ENCODE peak calls at places on chromosomes 4 and X, in eight cellular contexts. A is uterus; J is BJ; P is HCT116; C is CD8-positive, alpha-beta T cell; V is astrocyte; Z is heart left ventricle; K is breast epithelium. H is an unnamed sample. For H3K36me3, the result is how much of the 10 kb centered on the place peaks cover.

GRCh38 chr4:141019772-141020171 is 113.5 kb downstream of the RNF150 start:
- DNase-seq in V (no peak), C (no peak), P (no peak), J (no peak), A (no peak), Z (no peak), K (no peak), H (no peak)

GRCh38 chrX:110050885-110051284 is 48.0 kb downstream of the TMEM164 start:
- DNase-seq in V (no peak), P (no peak), K (no peak), A (no peak), C (no peak), J (no peak), Z (no peak), H (no peak)

GRCh38 chrX:136039968-136040367 is 54.7 kb downstream of the SLC9A6 start:
- DNase-seq in V (peak), P (no peak), Z (no peak), J (no peak), C (no peak), A (no peak), K (no peak), H (no peak)

GRCh38 chrX:119236599-119237525 is 777 bp downstream of the PGRMC1 start:
- DNase-seq in A (peak), V (peak), Z (no peak), J (no peak), K (no peak), C (no peak), P (no peak), H (peak)

GRCh38 chrX:107713205-107714195 is 62.1 kb downstream of the TSC22D3 start:
- DNase-seq in A (no peak), P (no peak), K (no peak), Z (no peak), C (no peak), J (no peak), V (no peak), H (no peak)

GRCh38 chrX:18674788-18675735 is 3.2 kb upstream of the RS1 start:
- DNase-seq in J (peak), A (peak), K (peak), V (peak), C (peak), Z (peak), P (peak), H (peak)

GRCh38 chrX:103175944-103176753 is 38.8 kb upstream of the BEX4 start:
- DNase-seq in J (no peak), V (peak), Z (no peak), A (peak), C (peak), P (no peak), K (peak), H (peak)

GRCh38 chr4:142983111-142983510 is 137.0 kb upstream of the INPP4B start:
- DNase-seq in P (no peak), J (no peak), V (no peak), Z (no peak), A (no peak), C (no peak), K (no peak), H (no peak)

GRCh38 chr4:174213734-174214101 is 69.7 kb downstream of the FBXO8 start:
- DNase-seq in J (no peak), P (no peak), C (no peak), A (no peak), K (no peak), V (no peak), Z (no peak), H (no peak)

GRCh38 chrX:9992061-9992460 is 24.9 kb downstream of the CLDN34 start:
- DNase-seq in Z (no peak), J (no peak), C (no peak), V (no peak), K (no peak), P (no peak), A (no peak), H (no peak)

GRCh38 chr4:140256335-140256734 is 102.4 kb upstream of the MAML3 start:
- DNase-seq in V (peak), K (no peak), Z (peak), C (no peak), J (no peak), P (no peak), A (no peak), H (no peak)

GRCh38 chr4:14410469-14410868 is 591.8 kb upstream of the CPEB2 start:
- DNase-seq in A (no peak), Z (no peak), C (no peak), J (no peak), V (no peak), P (no peak), K (no peak), H (no peak)

GRCh38 chr4:41718907-41719306 is 29.6 kb downstream of the PHOX2B start:
- DNase-seq in A (no peak), J (no peak), Z (no peak), C (no peak), K (no peak), V (peak), P (no peak), H (no peak)

GRCh38 chr4:177204126-177204525 is 105.5 kb upstream of the NEIL3 start:
- DNase-seq in A (no peak), P (no peak), K (no peak), C (no peak), V (no peak), J (no peak), Z (no peak), H (no peak)

GRCh38 chrX:151641564-151641963 is 53.7 kb upstream of the PRRG3 start:
- DNase-seq in P (no peak), Z (no peak), K (no peak), J (no peak), A (no peak), C (no peak), V (no peak), H (no peak)

GRCh38 chr4:152983221-152983620 is 47.1 kb downstream of the FHDC1 start:
- DNase-seq in Z (no peak), J (no peak), K (no peak), C (no peak), P (no peak), A (no peak), V (peak), H (no peak)

GRCh38 chr4:16007471-16008095 is 44.6 kb upstream of the FGFBP2 start:
- DNase-seq in Z (no peak), J (no peak), C (no peak), K (no peak), A (no peak), P (no peak), V (no peak), H (no peak)

GRCh38 chr4:85005865-85006377 is 39.4 kb upstream of the WDFY3 start:
- DNase-seq in K (no peak), Z (no peak), A (no peak), P (no peak), C (no peak), V (peak), J (peak), H (no peak)

GRCh38 chr4:54661686-54662085 is 3.9 kb downstream of the KIT start:
- DNase-seq in C (no peak), P (no peak), A (no peak), Z (no peak), J (peak), K (no peak), V (peak), H (no peak)

GRCh38 chr4:15882675-15883086 is 55.9 kb downstream of the FGFBP1 start:
- DNase-seq in J (peak), V (peak), A (peak), C (peak), K (no peak), Z (peak), P (peak), H (no peak)

GRCh38 chrX:23344208-23344903 is 9.7 kb downstream of the PTCHD1 start:
- DNase-seq in V (no peak), Z (no peak), A (no peak), P (no peak), J (no peak), C (no peak), K (no peak), H (no peak)

GRCh38 chr4:72112514-72113156 is 80.8 kb downstream of the NPFFR2 start:
- DNase-seq in J (no peak), A (no peak), V (peak), K (no peak), P (peak), Z (no peak), C (no peak), H (no peak)

GRCh38 chr4:13881880-13882279 is 254.4 kb upstream of the BOD1L1 start:
- DNase-seq in Z (no peak), J (no peak), C (no peak), K (no peak), P (no peak), A (no peak), V (no peak), H (no peak)

GRCh38 chr4:152399246-152399645 is 136.6 kb downstream of the FBXW7 start:
- DNase-seq in J (no peak), A (no peak), P (no peak), C (no peak), V (no peak), Z (no peak), K (no peak), H (no peak)

GRCh38 chr4:67571975-67572374 is 13.4 kb downstream of the STAP1 start:
- DNase-seq in C (no peak), Z (no peak), K (no peak), J (no peak), V (no peak), P (no peak), A (no peak), H (no peak)

DNA sequence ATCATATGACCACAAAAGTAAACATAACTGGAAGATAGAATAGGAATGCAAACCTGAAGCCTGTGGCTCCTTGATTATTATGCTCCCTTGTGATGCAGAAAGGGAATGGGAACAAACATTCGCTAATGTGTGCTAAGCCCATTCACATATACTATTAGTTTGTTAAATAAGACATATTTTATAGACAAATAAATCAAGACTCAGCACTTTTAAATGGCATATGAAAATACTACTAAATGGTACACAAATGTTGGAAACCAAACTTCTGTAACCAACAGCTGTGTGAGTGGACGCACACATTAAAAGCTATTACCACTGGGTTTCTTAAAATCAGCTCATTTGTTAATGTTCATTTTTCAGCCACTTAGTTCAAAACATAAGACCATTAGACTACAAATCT is 96.0 kb downstream of the CBR4 start:
- DNase-seq in J (no peak), A (no peak), C (no peak), P (no peak), Z (no peak), V (no peak), K (no peak), H (no peak)
- H3K36me3 ChIP-seq in J (under half), A (under half), C (under half), P (under half), Z (half or more), V (half or more), K (under half), H (under half)

DNA sequence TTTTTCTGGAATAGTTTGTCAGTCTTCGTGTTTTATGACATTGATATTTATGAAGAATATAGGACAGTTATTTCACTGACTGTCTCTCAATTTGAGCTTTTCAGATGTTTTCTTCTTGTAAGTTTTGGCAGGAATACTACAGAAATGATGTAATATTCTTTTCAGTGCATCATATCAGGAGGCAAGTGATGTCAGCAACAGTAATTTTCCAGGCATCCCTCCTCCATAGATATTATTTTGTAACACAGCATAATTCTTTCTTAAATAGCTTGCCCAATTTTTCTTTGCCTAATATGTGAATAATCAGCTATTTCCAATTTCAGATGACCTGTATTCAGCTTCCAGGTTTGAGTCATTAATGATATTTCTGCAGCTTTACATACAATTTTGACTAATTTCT is 211.1 kb downstream of the ADGRL3 start:
- DNase-seq in V (no peak), C (no peak), Z (no peak), K (no peak), J (no peak), P (no peak), A (no peak), H (no peak)
- TF ChIP-seq CTCF in V (no peak), C (no peak), Z (no peak), K (no peak), J (no peak), P (no peak), A (no peak), H (no peak)

DNA sequence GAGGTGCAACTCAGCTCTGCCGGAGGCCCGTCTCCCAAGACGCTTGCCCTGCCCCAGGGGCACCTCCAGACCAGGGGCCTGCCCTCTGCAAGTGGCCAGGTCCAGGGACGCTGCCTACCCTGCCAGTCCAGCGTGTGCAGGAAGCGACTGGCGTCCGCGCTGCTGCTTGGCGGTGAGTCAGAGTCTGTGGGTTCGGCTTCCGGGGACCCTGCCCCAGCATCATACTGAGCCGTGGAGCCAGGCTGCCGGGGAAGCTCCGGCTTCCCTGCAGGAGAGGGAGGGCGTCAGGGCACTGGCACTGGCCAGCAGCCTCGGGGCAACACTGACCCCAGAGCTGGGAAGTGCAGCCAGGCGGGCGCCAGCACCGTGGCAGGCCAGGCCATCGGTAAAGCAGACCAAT is 42.5 kb upstream of the CPLX1 start:
- DNase-seq in J (no peak), Z (no peak), C (no peak), P (no peak), A (no peak), V (no peak), K (no peak), H (no peak)
- H3K36me3 ChIP-seq in J (under half), Z (half or more), C (under half), P (under half), A (under half), V (under half), K (under half), H (under half)

DNA sequence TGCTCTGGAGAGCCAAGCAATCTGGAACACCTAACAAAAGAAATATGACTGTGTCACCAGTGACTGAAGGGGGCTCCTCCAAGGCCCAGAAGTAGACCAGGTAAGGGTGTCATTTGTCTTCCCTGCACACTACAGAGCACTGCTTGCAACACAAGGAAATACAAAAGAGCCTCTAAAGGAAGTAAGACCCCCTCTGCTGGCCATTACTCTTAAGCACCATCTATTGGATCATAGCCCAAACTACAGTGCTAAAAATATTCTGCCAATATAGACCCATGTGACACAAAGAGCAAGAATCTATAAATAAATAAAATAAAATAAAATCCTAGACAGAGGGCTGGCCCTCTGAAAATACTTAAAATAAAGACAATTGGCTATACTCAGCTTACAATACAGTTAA is 528.7 kb downstream of the TMA16 start:
- DNase-seq in P (peak), C (no peak), Z (no peak), V (no peak), A (no peak), J (no peak), K (no peak), H (no peak)
- TF ChIP-seq CTCF in P (peak), C (no peak), Z (no peak), V (no peak), A (no peak), J (no peak), K (no peak), H (no peak)

DNA sequence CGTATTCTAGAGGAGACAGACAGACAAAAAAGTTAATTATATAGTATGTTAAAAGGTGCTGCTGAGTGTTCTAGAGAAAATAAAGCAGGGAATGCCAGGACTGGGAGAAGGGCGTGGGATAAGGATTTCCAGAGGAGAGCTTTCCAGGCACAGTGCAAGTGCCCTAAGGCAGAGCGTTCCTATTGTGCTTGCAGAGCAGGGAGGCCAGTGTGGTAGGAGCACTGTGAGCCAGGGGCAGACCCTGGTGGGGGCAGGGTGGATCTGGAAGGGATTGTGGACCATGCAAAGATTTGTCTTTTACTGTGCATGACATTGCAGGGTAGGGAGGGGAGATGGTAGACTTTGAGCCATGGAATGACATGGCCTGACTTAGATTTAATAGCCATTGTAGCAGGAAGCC is 25.8 kb downstream of the EXOC1 start:
- DNase-seq in C (no peak), V (no peak), A (no peak), Z (no peak), J (no peak), P (no peak), K (no peak), H (no peak)
- H3K36me3 ChIP-seq in C (under half), V (under half), A (under half), Z (half or more), J (under half), P (under half), K (under half), H (under half)

DNA sequence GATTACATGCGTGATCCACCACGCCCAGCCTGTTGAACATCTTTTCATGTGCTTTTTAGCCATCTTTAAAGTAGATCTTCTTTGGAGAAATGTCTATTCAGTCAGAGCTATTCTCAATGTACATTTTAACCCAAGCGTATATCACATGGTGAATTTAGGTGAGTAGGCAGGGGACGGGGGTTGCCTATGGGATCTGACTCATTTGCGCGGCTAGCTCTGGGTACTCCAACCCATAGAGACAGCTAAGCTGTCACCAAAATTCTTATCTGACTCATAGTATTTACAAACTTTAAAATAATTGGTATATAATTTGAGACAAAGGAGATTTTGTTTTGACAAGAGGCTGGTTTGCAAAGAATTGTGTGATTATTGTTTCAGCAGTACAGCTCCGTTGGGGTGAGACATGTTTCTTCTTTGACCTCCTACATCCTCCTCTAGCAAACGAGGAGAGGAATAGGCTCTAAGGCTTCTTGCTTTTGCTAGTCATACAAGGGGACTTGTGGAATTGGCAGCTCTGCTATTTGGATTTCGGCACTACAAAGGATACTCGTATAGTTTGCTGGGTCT is 12.0 kb downstream of the NSDHL start:
- DNase-seq in V (no peak), Z (no peak), P (no peak), C (no peak), J (no peak), A (no peak), K (no peak), H (no peak)
- TF ChIP-seq CTCF in V (no peak), Z (no peak), P (no peak), C (no peak), J (no peak), A (no peak), K (no peak), H (no peak)

DNA sequence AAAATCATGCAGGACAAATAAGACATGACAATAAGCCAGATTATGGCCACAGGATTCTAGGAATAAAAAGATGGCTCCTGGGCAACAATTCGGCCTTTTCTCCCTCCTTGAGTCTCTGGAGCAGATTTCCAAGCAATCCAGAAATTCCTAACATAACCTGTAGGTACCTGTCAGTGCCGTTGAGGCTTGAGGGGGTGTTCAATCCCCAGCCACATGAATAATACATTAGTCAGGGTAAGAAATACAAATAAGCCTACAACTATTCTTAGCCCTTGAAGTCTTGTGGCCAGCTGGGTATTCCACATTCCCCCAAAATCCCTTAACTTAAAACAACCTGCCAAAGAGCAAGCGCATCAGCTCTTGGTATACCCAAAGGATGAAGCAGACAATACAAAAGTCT is 9.7 kb downstream of the CXorf38 start:
- DNase-seq in C (no peak), K (no peak), Z (no peak), A (no peak), V (no peak), J (no peak), P (no peak), H (no peak)
- H3K36me3 ChIP-seq in C (under half), K (under half), Z (half or more), A (under half), V (under half), J (under half), P (under half), H (under half)